ENCODE peak calls at places on chromosomes 5 and 9, in four cellular contexts. L is HCT116, S is ascending aorta, T is esophagus squamous epithelium. V is an unnamed sample.

GRCh38 chr5:80569961-80570786 is at the start of gene ANKRD34B:
- DNase-seq in L (no peak), T (no peak), S (no peak), V (no peak)

GRCh38 chr5:93100976-93101375 is 480.0 kb downstream of the NR2F1-AS1 start:
- DNase-seq in T (no peak), S (no peak), L (no peak), V (no peak)

GRCh38 chr5:149497357-149497756 is 53.9 kb downstream of the CSNK1A1 start:
- DNase-seq in S (no peak), L (no peak), T (no peak), V (no peak)

GRCh38 chr5:107917983-107918382 is 247.2 kb upstream of the EFNA5 start:
- DNase-seq in L (no peak), S (no peak), T (no peak), V (no peak)

GRCh38 chr9:114006931-114007691 is 71.0 kb downstream of the AMBP start:
- DNase-seq in S (peak; percentile 58), T (no peak), L (no peak), V (no peak)

GRCh38 chr5:13994606-13995336 is 50.3 kb upstream of the DNAH5 start:
- DNase-seq in L (no peak), S (no peak), T (no peak), V (no peak)

GRCh38 chr9:131690950-131691573 is 48.8 kb downstream of the RAPGEF1 start:
- DNase-seq in T (no peak), L (no peak), S (no peak), V (no peak)

GRCh38 chr5:120055858-120056257 is 408.2 kb upstream of the PRR16 start:
- DNase-seq in T (no peak), S (no peak), L (peak; percentile 4), V (peak; percentile 44)

GRCh38 chr5:94057217-94057616 is 315.8 kb upstream of the POU5F2 start:
- DNase-seq in L (no peak), S (no peak), T (no peak), V (no peak)

GRCh38 chr5:144332265-144332664 is 161.6 kb downstream of the KCTD16 start:
- DNase-seq in S (no peak), L (no peak), T (no peak), V (no peak)

GRCh38 chr9:13728917-13729811 is 449.7 kb upstream of the MPDZ start:
- DNase-seq in S (no peak), L (no peak), T (no peak), V (no peak)

GRCh38 chr5:149750596-149750995 is 20.5 kb downstream of the PPARGC1B start:
- DNase-seq in T (no peak), L (no peak), S (no peak), V (no peak)

GRCh38 chr5:53045263-53045662 is 56.1 kb downstream of the ITGA2 start:
- DNase-seq in T (no peak), S (no peak), L (no peak), V (no peak)

GRCh38 chr5:147170603-147171002 is 64.2 kb upstream of the STK32A start:
- DNase-seq in T (no peak), S (no peak), L (no peak), V (no peak)

GRCh38 chr9:73199886-73200285 is 48.2 kb downstream of the ANXA1 start:
- DNase-seq in T (no peak), L (peak; percentile 43), S (no peak), V (no peak)

GRCh38 chr5:8676731-8677130 is 807.8 kb downstream of the MTRR start:
- DNase-seq in L (no peak), T (no peak), S (no peak), V (no peak)

GRCh38 chr5:150114102-150114641 is 27.8 kb upstream of the CSF1R start:
- DNase-seq in L (no peak), T (no peak), S (peak; percentile 61), V (no peak)

GRCh38 chr9:84170521-84171141 is 169.9 kb downstream of the SLC28A3 start:
- DNase-seq in S (peak; percentile 85), L (peak; percentile 81), T (no peak), V (peak; percentile 91)

GRCh38 chr9:116843863-116844620 is 156.9 kb downstream of the TRIM32 start:
- DNase-seq in L (no peak), S (no peak), T (no peak), V (no peak)

GRCh38 chr5:34538026-34538672 is 118.0 kb upstream of the RAI14 start:
- DNase-seq in S (no peak), L (no peak), T (no peak), V (no peak)

GRCh38 chr9:127805620-127806019 is 2.9 kb downstream of the FPGS start:
- DNase-seq in L (peak; percentile 47), T (no peak), S (no peak), V (no peak)

GRCh38 chr9:12666813-12667212 is 26.4 kb upstream of the TYRP1 start:
- DNase-seq in T (no peak), S (no peak), L (no peak), V (no peak)

GRCh38 chr5:68376931-68377330 is 161.4 kb downstream of the PIK3R1 start:
- DNase-seq in L (no peak), T (no peak), S (no peak), V (no peak)

GRCh38 chr5:119037496-119038215 is 33.2 kb upstream of the DMXL1 start:
- DNase-seq in S (no peak), T (no peak), L (no peak), V (no peak)

GRCh38 chr9:109996936-109997580 is 210.9 kb downstream of the C9orf152 start:
- DNase-seq in T (no peak), L (no peak), S (no peak), V (no peak)

GRCh38 chr5:149133795-149134777 is 7.2 kb upstream of the ABLIM3 start:
- DNase-seq in S (peak; percentile 77), T (no peak), L (peak; percentile 89), V (peak; percentile 50)

GRCh38 chr9:70406446-70406862 is 8.0 kb downstream of the KLF9 start:
- DNase-seq in S (peak; percentile 64), T (no peak), L (no peak), V (no peak)

GRCh38 chr9:27675354-27675753 is 102.1 kb upstream of the C9orf72 start:
- DNase-seq in T (no peak), S (no peak), L (no peak), V (no peak)

GRCh38 chr9:37958154-37958553 is 54.2 kb upstream of the SLC25A51 start:
- DNase-seq in S (no peak), T (no peak), L (no peak), V (no peak)

DNA sequence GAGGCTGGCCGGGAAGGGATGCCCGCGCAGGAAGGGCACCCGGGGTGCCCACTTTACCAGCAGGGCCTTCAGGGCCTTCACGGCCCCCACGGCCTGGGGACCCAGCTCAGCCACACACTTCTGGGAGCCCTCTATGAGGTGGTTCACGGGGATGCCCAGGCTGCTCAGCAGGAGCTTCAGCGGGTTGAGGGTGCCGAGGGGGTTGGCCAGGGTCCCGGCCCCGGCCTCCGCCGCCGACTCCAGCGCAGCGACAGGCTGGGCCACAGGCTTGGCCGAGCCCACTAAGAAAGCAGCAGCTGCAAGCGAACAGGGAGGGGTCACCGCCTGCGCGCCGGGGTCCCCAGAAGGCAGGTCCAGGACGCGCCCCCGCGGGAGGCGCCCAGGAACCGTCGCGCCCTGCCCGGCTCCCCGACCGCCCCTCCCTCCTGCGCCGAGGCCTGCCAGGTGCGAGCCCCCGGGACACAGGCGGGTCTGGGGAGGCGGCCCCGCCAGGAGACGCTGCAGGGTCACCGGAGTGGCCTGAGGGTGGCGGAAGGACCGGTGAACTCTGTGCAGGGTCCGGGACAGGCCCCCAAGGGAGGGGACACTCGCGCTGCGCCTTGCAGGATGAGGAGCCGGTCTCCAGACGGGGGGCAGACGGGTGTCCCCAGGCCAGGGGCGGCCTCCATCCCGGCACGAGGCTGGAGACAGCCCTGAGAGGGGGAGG is 603 bp downstream of the SCGB3A1 start:
- DNase-seq in S (no peak), L (no peak), T (no peak), V (no peak)
- H3K4me3 ChIP-seq in S (peak overlapping the region; percentile 3), L (no peak overlapping the region), T (peak overlapping the region; percentile 53), V (no peak overlapping the region)

GRCh38 chr9:78025186-78025585 is 6.4 kb downstream of the GNAQ start:
- DNase-seq in L (no peak), T (no peak), S (no peak), V (no peak)

GRCh38 chr9:78029601-78030552 is 1.7 kb downstream of the GNAQ start:
- DNase-seq in T (no peak), S (peak; percentile 67), L (no peak), V (no peak)

GRCh38 chr9:78028926-78029325 is 2.7 kb downstream of the GNAQ start:
- DNase-seq in S (no peak), L (no peak), T (no peak), V (no peak)

GRCh38 chr9:78026416-78026815 is 5.2 kb downstream of the GNAQ start:
- DNase-seq in L (no peak), S (no peak), T (no peak), V (no peak)

GRCh38 chr9:78026947-78027346 is 4.7 kb downstream of the GNAQ start:
- DNase-seq in L (no peak), S (no peak), T (no peak), V (no peak)
- H3K4me3 ChIP-seq in L (no peak overlapping the region), S (no peak overlapping the region), T (no peak overlapping the region), V (no peak overlapping the region)

GRCh38 chr5:1443991-1444360 is 1.3 kb downstream of the SLC6A3 start:
- DNase-seq in T (no peak), S (no peak), L (no peak), V (no peak)
- H3K4me3 ChIP-seq in T (no peak overlapping the region), S (no peak overlapping the region), L (no peak overlapping the region), V (no peak overlapping the region)

GRCh38 chr9:4742246-4742645 is 1.2 kb upstream of the AK3 start:
- DNase-seq in L (no peak), S (no peak), T (no peak), V (no peak)
- H3K4me3 ChIP-seq in L (peak overlapping the region; percentile 65), S (peak overlapping the region; percentile 76), T (peak overlapping the region; percentile 84), V (no peak overlapping the region)

GRCh38 chr5:54895816-54896341 is 89.5 kb downstream of the ESM1 start:
- DNase-seq in S (no peak), T (no peak), L (peak; percentile 39), V (peak; percentile 25)
- H3K4me3 ChIP-seq in S (no peak overlapping the region), T (no peak overlapping the region), L (no peak overlapping the region), V (no peak overlapping the region)

DNA sequence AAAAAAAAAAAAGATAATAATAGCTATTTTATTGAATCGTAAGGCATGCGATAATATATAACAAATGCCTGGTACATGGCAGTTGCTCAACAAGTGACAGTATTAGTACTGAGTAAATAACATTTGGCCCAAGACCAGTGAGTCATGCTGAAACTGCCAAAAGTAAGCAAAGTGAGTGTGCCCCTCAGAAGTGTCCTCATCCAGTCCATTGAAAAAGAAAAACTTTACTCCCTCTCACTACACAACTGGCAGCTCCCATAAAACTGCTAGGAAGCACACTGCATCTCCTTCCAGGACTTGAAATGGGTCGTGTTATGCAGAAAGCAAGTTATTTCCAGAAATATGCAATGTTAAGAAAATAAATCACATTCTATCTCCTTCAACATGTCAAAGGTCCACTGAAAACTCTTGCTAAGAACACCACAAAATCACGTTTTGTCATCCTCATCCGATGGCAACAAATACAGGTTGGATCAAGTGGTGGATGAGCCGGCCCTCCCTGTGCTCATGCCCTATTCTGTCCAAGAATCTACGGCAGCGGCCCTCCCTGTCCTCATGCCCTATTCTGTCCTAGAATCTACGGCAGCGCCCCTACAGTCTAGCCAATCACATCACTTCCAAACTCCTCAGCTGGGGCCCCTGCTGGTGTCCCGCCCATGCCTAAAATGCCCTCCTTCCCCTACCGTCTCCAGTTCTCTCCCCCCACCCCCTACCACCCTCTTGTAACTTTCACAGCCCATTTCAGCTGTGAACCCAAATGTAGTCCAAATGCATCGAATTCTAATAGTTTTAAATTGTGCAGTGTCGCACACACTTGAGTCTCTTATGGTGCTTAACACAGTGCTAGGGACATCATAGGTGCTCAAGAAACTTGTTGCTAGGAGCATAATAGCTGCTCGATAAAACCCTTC is 12.5 kb downstream of the PTCH1 start:
- DNase-seq in L (no peak), T (no peak), S (no peak), V (no peak)
- H3K4me3 ChIP-seq in L (no peak overlapping the region), T (peak overlapping the region; percentile 93), S (no peak overlapping the region), V (no peak overlapping the region)

GRCh38 chr5:170863646-170864045 is 1.8 kb downstream of the RANBP17 start:
- DNase-seq in L (no peak), S (no peak), T (no peak), V (peak; percentile 34)
- H3K4me3 ChIP-seq in L (no peak overlapping the region), S (peak overlapping the region; percentile 10), T (no peak overlapping the region), V (no peak overlapping the region)

V was measured in AG09309.